ENCODE peak calls at places on chromosome 21, in eight cellular contexts. N is ELF-1; R is CD4-positive, alpha-beta T cell; P is WTC11; X is CD8-positive, alpha-beta T cell; J is frontal cortex; D is cardiac muscle cell; U is astrocyte of the cerebellum. I is an unnamed sample.
A peak's percentile ranks its signal among the peaks of the same experiment; 100 is the strongest.

GRCh38 chr21:35019631-35020032 is 29.5 kb downstream of the RUNX1 start:
- DNase-seq in N (no peak), R (no peak), P (no peak), X (no peak), J (no peak), D (no peak), U (no peak), I (no peak)

GRCh38 chr21:26846036-26846931 is 1.1 kb upstream of the ADAMTS1 start:
- DNase-seq in N (peak; percentile 77), R (no peak), P (peak; percentile 72), X (no peak), J (peak; percentile 49), D (peak; percentile 93), U (no peak), I (peak; percentile 86)

GRCh38 chr21:28436286-28436932 is 556.3 kb downstream of the LTN1 start:
- DNase-seq in N (peak; percentile 1), R (no peak), P (no peak), X (no peak), J (no peak), D (peak; percentile 28), U (peak; percentile 33), I (no peak)

GRCh38 chr21:16084776-16085364 is 355.1 kb downstream of the USP25 start:
- DNase-seq in N (no peak), R (no peak), P (no peak), X (no peak), J (no peak), D (peak; percentile 34), U (peak; percentile 77), I (peak; percentile 86)

GRCh38 chr21:43775795-43776430 is at the start of gene CSTB:
- DNase-seq in N (peak; percentile 77), R (peak; percentile 76), P (peak; percentile 83), X (peak; percentile 78), J (peak; percentile 91), D (peak; percentile 68), U (no peak), I (peak; percentile 82)

GRCh38 chr21:40242586-40242985 is 375.3 kb downstream of the PCP4 start:
- DNase-seq in N (no peak), R (no peak), P (no peak), X (no peak), J (no peak), D (no peak), U (no peak), I (peak; percentile 17)

GRCh38 chr21:43880111-43880985 is 15.3 kb downstream of the AGPAT3 start:
- DNase-seq in N (peak; percentile 35), R (no peak), P (no peak), X (no peak), J (peak; percentile 49), D (no peak), U (no peak), I (no peak)

GRCh38 chr21:18058731-18059398 is 185.8 kb upstream of the CHODL start:
- DNase-seq in N (no peak), R (no peak), P (no peak), X (no peak), J (no peak), D (no peak), U (no peak), I (no peak)

GRCh38 chr21:38323721-38324591 is 67.2 kb downstream of the KCNJ15 start:
- DNase-seq in N (peak; percentile 26), R (no peak), P (no peak), X (no peak), J (no peak), D (peak; percentile 87), U (peak; percentile 83), I (no peak)

GRCh38 chr21:39663742-39664492 is 51.2 kb downstream of the B3GALT5 start:
- DNase-seq in N (no peak), R (no peak), P (no peak), X (no peak), J (no peak), D (no peak), U (no peak), I (no peak)

GRCh38 chr21:31781737-31782136 is 49.8 kb upstream of the SCAF4 start:
- DNase-seq in N (no peak), R (no peak), P (no peak), X (no peak), J (peak; percentile 39), D (peak; percentile 47), U (peak; percentile 13), I (peak; percentile 26)

GRCh38 chr21:16571594-16571993 is 841.8 kb downstream of the USP25 start:
- DNase-seq in N (no peak), R (no peak), P (no peak), X (no peak), J (no peak), D (no peak), U (no peak), I (no peak)

GRCh38 chr21:29025328-29025713 is 853 bp downstream of the USP16 start:
- DNase-seq in N (no peak), R (no peak), P (no peak), X (peak; percentile 32), J (peak; percentile 15), D (peak; percentile 15), U (no peak), I (no peak)

I was measured in globus pallidus.